ENCODE peak calls at places on chromosomes 6 and 20, in seven cellular contexts. I is neuronal stem cell, W is H9, H is mesendoderm, F is mesenchymal stem cell, T is H1, O is trophoblast cell. Q is an unnamed sample.
A peak's percentile ranks its signal among the peaks of the same experiment; 100 is the strongest.

GRCh38 chr6:96613291-96613999 is 50.5 kb downstream of the FHL5 start:
- DNase-seq in I (no peak), W (no peak), H (peak; percentile 4), F (no peak), T (no peak), O (no peak), Q (no peak)

GRCh38 chr20:35405775-35406174 is 6.0 kb downstream of the UQCC1 start:
- DNase-seq in I (no peak), W (no peak), H (no peak), F (no peak), T (no peak), O (no peak), Q (no peak)

GRCh38 chr20:59159091-59159821 is 4.4 kb upstream of the ZNF831 start:
- DNase-seq in I (no peak), W (peak; percentile 61), H (peak; percentile 59), F (no peak), T (no peak), O (no peak), Q (no peak)

GRCh38 chr6:142752348-142752747 is 192.6 kb downstream of the HIVEP2 start:
- DNase-seq in I (no peak), W (no peak), H (no peak), F (no peak), T (no peak), O (no peak), Q (peak; percentile 11)

GRCh38 chr20:34515484-34516037 is 661 bp upstream of the DYNLRB1 start:
- DNase-seq in I (peak; percentile 46), W (peak; percentile 92), H (peak; percentile 95), F (peak; percentile 65), T (peak; percentile 67), O (peak; percentile 76), Q (peak; percentile 47)

GRCh38 chr6:15399651-15400470 is 154.0 kb downstream of the JARID2 start:
- DNase-seq in I (no peak), W (no peak), H (peak; percentile 72), F (peak; percentile 84), T (no peak), O (no peak), Q (peak; percentile 82)

GRCh38 chr6:105834548-105834947 is 251.6 kb upstream of the PRDM1 start:
- DNase-seq in I (no peak), W (no peak), H (no peak), F (no peak), T (no peak), O (peak; percentile 40), Q (no peak)

GRCh38 chr6:134177753-134178229 is 125.4 kb upstream of the SLC2A12 start:
- DNase-seq in I (no peak), W (no peak), H (no peak), F (peak; percentile 72), T (no peak), O (peak; percentile 54), Q (peak; percentile 69)

GRCh38 chr20:63642518-63643247 is 10.5 kb downstream of the STMN3 start:
- DNase-seq in I (no peak), W (peak; percentile 66), H (peak; percentile 39), F (no peak), T (no peak), O (peak; percentile 23), Q (no peak)

GRCh38 chr20:50305636-50306477 is 115.2 kb downstream of the CEBPB start:
- DNase-seq in I (no peak), W (no peak), H (peak; percentile 45), F (peak; percentile 66), T (no peak), O (peak; percentile 71), Q (no peak)

GRCh38 chr20:2237059-2237458 is 58.7 kb upstream of the TGM3 start:
- DNase-seq in I (no peak), W (peak; percentile 38), H (peak; percentile 11), F (no peak), T (no peak), O (no peak), Q (peak; percentile 95)

GRCh38 chr20:24990810-24991252 is 1.7 kb downstream of the APMAP start:
- DNase-seq in I (no peak), W (peak; percentile 17), H (peak; percentile 59), F (no peak), T (no peak), O (peak; percentile 87), Q (no peak)

GRCh38 chr6:90955246-90955645 is 368.4 kb upstream of the MAP3K7 start:
- DNase-seq in I (no peak), W (no peak), H (no peak), F (no peak), T (no peak), O (no peak), Q (no peak)

GRCh38 chr6:136180729-136181128 is 69.4 kb downstream of the MTFR2 start:
- DNase-seq in I (no peak), W (no peak), H (no peak), F (no peak), T (no peak), O (no peak), Q (no peak)

GRCh38 chr20:12575352-12576095 is 433.2 kb upstream of the SPTLC3 start:
- DNase-seq in I (no peak), W (no peak), H (peak; percentile 39), F (peak; percentile 93), T (no peak), O (peak; percentile 30), Q (no peak)

GRCh38 chr6:55069132-55069781 is 105.1 kb upstream of the HCRTR2 start:
- DNase-seq in I (peak; percentile 27), W (peak; percentile 30), H (peak; percentile 55), F (peak; percentile 64), T (peak; percentile 2), O (peak; percentile 78), Q (peak; percentile 66)

GRCh38 chr20:35772563-35773058 is 796 bp downstream of the PHF20 start:
- DNase-seq in I (no peak), W (no peak), H (no peak), F (no peak), T (no peak), O (peak; percentile 35), Q (no peak)

GRCh38 chr6:19865178-19865577 is 28.0 kb downstream of the ID4 start:
- DNase-seq in I (no peak), W (no peak), H (no peak), F (no peak), T (no peak), O (no peak), Q (no peak)

GRCh38 chr20:62366370-62367135 is 559 bp downstream of the LAMA5 start:
- DNase-seq in I (peak; percentile 66), W (peak; percentile 91), H (peak; percentile 91), F (no peak), T (peak; percentile 58), O (peak; percentile 88), Q (no peak)

GRCh38 chr6:71419954-71420692 is 131.5 kb downstream of the OGFRL1 start:
- DNase-seq in I (peak; percentile 73), W (no peak), H (peak; percentile 11), F (peak; percentile 65), T (no peak), O (peak; percentile 40), Q (peak; percentile 35)

GRCh38 chr20:31559704-31560093 is 45.4 kb upstream of the ID1 start:
- DNase-seq in I (no peak), W (no peak), H (no peak), F (peak; percentile 85), T (no peak), O (no peak), Q (no peak)

GRCh38 chr6:44058617-44059358 is 68.5 kb downstream of the MRPL14 start:
- DNase-seq in I (no peak), W (no peak), H (peak; percentile 94), F (peak; percentile 100), T (no peak), O (peak; percentile 95), Q (peak; percentile 100)
- H3K18ac ChIP-seq in I (peak overlapping the region; percentile 53), W (no peak overlapping the region), H (no peak overlapping the region), F (peak overlapping the region; percentile 90), T (no peak overlapping the region), O (peak overlapping the region; percentile 26), Q (peak overlapping the region; percentile 60)

DNA sequence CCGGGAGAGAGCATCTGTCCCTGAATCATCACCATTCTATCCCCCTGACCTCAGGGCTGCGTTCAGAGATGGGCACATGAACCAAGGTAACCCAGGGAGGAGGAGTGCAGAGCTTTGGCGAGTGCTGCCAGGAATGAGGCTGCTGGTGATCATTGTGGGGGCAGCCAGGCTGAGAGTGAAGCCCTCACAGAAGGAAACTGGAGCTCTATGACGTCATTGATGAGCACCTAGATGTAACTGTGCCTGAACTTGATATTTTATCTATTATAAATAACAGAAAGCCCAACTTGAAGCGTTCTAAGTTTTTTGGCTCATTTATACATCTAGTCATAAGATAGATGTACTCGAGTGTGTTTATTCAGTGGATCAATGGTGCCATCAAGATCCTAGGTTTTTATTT is 17.3 kb upstream of the TSHZ2 start:
- DNase-seq in I (no peak), W (no peak), H (no peak), F (no peak), T (no peak), O (no peak), Q (no peak)
- H3K18ac ChIP-seq in I (no peak overlapping the region), W (no peak overlapping the region), H (no peak overlapping the region), F (peak overlapping the region; percentile 67), T (no peak overlapping the region), O (no peak overlapping the region), Q (no peak overlapping the region)

DNA sequence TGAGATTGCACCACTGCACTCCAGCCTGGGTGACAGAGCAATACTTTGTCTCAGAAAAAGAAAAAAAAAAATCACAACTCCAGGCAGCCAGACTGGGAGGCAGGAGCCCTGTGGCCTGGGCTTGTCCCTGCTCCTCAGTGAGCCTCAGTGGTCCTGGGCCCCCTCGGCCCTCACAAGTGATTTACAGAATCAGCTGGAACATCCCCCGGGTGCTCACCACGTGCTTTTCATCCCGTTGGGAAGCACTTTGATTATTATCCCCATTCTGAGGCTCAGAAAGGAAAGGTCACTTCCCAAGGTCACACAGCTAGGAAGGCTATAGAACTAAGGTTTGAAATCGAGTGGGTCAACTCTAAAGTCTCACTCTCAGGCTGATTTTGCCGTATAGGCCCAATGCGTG is 43.1 kb upstream of the TLDC2 start:
- DNase-seq in I (no peak), W (no peak), H (no peak), F (peak; percentile 47), T (no peak), O (no peak), Q (no peak)
- H3K18ac ChIP-seq in I (no peak overlapping the region), W (no peak overlapping the region), H (no peak overlapping the region), F (peak overlapping the region; percentile 69), T (no peak overlapping the region), O (no peak overlapping the region), Q (peak overlapping the region; percentile 54)

GRCh38 chr6:7505196-7505699 is 36.2 kb upstream of the DSP start:
- DNase-seq in I (peak; percentile 9), W (peak; percentile 92), H (peak; percentile 98), F (peak; percentile 66), T (peak; percentile 82), O (peak; percentile 56), Q (peak; percentile 85)
- H3K18ac ChIP-seq in I (no peak overlapping the region), W (no peak overlapping the region), H (no peak overlapping the region), F (no peak overlapping the region), T (no peak overlapping the region), O (no peak overlapping the region), Q (no peak overlapping the region)

GRCh38 chr6:7075341-7075740 is 32.4 kb upstream of the RREB1 start:
- DNase-seq in I (no peak), W (no peak), H (no peak), F (no peak), T (no peak), O (no peak), Q (no peak)
- H3K18ac ChIP-seq in I (no peak overlapping the region), W (no peak overlapping the region), H (no peak overlapping the region), F (no peak overlapping the region), T (no peak overlapping the region), O (no peak overlapping the region), Q (no peak overlapping the region)

Q was measured in IMR-90.